ENCODE peak calls at places on chromosomes 2 and 18, in four cellular contexts. Z is neuronal stem cell, S is H1, C is IMR-90. V is an unnamed sample. For H3K36me3, the result is how much of the 10 kb centered on the place peaks cover.

GRCh38 chr2:122927217-122927616 is 1097.9 kb upstream of the CNTNAP5 start:
- DNase-seq in C (no peak), S (peak), Z (peak), V (no peak)

GRCh38 chr2:202314116-202314515 is 48.6 kb downstream of the NOP58 start:
- DNase-seq in Z (no peak), S (no peak), C (no peak), V (no peak)

GRCh38 chr2:168346725-168347477 is 99.5 kb upstream of the STK39 start:
- DNase-seq in C (peak), Z (peak), S (peak), V (peak)

GRCh38 chr2:176174382-176174834 is 14.1 kb upstream of the HOXD1 start:
- DNase-seq in C (no peak), Z (no peak), S (no peak), V (no peak)

GRCh38 chr2:196427996-196428634 is 211.4 kb upstream of the CCDC150 start:
- DNase-seq in C (no peak), S (no peak), Z (no peak), V (no peak)

GRCh38 chr2:241849616-241850543 is 8.8 kb downstream of the PDCD1 start:
- DNase-seq in S (no peak), Z (no peak), C (no peak), V (no peak)

GRCh38 chr2:20164061-20164733 is 60.7 kb downstream of the SDC1 start:
- DNase-seq in Z (no peak), C (no peak), S (no peak), V (no peak)

GRCh38 chr2:2942906-2943305 is 434.7 kb downstream of the EIPR1 start:
- DNase-seq in C (no peak), S (no peak), Z (no peak), V (no peak)

GRCh38 chr18:45657357-45658335 is 42.4 kb downstream of the SLC14A2 start:
- DNase-seq in C (peak), S (no peak), Z (no peak), V (no peak)

GRCh38 chr2:220533485-220533884 is 906.1 kb downstream of the SLC4A3 start:
- DNase-seq in Z (no peak), C (peak), S (no peak), V (peak)

GRCh38 chr2:99380376-99381010 is 43.3 kb downstream of the EIF5B start:
- DNase-seq in Z (no peak), C (no peak), S (no peak), V (no peak)

GRCh38 chr2:32289165-32290054 is 11.7 kb downstream of the YIPF4 start:
- DNase-seq in C (peak), S (no peak), Z (no peak), V (no peak)

GRCh38 chr2:26805241-26805676 is 19.4 kb downstream of the CENPA start:
- DNase-seq in Z (no peak), S (no peak), C (peak), V (no peak)

GRCh38 chr2:12658287-12658945 is 58.3 kb upstream of the TRIB2 start:
- DNase-seq in Z (no peak), C (no peak), S (no peak), V (no peak)

GRCh38 chr18:40925071-40925541 is 1029.9 kb upstream of the PIK3C3 start:
- DNase-seq in Z (no peak), C (no peak), S (no peak), V (no peak)

GRCh38 chr2:69126341-69126740 is 113.4 kb downstream of the ANTXR1 start:
- DNase-seq in C (no peak), S (no peak), Z (no peak), V (no peak)

GRCh38 chr2:55150834-55151233 is 81.3 kb downstream of the CLHC1 start:
- DNase-seq in C (no peak), Z (no peak), S (no peak), V (no peak)

GRCh38 chr18:23422751-23423418 is 30.2 kb upstream of the RIOK3 start:
- DNase-seq in C (peak), Z (no peak), S (no peak), V (peak)

GRCh38 chr2:234091432-234091879 is 41.0 kb downstream of the SPP2 start:
- DNase-seq in C (no peak), S (no peak), Z (no peak), V (no peak)

GRCh38 chr2:223970343-223971128 is 13.3 kb downstream of the MRPL44 start:
- DNase-seq in C (peak), S (no peak), Z (peak), V (peak)
- H3K14ac ChIP-seq in C (no peak), S (no peak), Z (no peak), V (no peak)

GRCh38 chr2:208294482-208295024 is 28.5 kb downstream of the PIKFYVE start:
- DNase-seq in C (no peak), S (no peak), Z (no peak), V (peak)
- H3K36me3 ChIP-seq in C (under half), S (under half), Z (under half), V (under half)

DNA sequence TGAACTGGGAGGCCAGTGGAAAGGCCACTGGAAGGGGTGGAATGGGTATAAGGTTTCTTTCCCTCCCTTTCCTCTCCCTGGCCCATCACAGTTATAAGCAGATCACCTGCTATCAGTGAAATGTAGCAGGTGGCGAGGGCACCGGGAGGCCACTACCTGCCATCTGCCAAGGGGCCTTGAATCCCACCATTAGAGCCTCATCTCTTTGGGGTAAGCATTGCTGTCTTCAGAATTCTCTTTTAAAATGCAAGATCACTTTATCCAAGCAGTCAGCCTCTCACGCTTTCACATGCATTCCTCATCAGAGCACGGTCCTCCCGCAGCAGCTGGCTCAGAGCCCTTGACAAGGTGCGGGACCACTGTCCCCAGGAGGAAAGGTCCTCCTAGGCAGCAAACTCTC is 268.5 kb downstream of the CELF4 start:
- DNase-seq in S (no peak), Z (no peak), C (no peak), V (no peak)
- H3K4me2 ChIP-seq in S (no peak), Z (no peak), C (no peak), V (no peak)

GRCh38 chr2:231674587-231675334 is 33.6 kb upstream of the PTMA start:
- DNase-seq in S (peak), Z (peak), C (peak), V (peak)
- H3K14ac ChIP-seq in S (no peak), Z (no peak), C (peak), V (peak)

GRCh38 chr2:73852020-73852419 is 23.3 kb downstream of the STAMBP start:
- DNase-seq in Z (no peak), S (no peak), C (peak), V (no peak)

GRCh38 chr2:73851274-73851673 is 22.5 kb downstream of the STAMBP start:
- DNase-seq in S (no peak), C (no peak), Z (no peak), V (no peak)

GRCh38 chr2:73859721-73860586 is 31.2 kb downstream of the STAMBP start:
- DNase-seq in C (peak), S (no peak), Z (no peak), V (peak)

GRCh38 chr2:73855526-73855925 is 26.8 kb downstream of the STAMBP start:
- DNase-seq in C (peak), Z (no peak), S (no peak), V (no peak)

DNA sequence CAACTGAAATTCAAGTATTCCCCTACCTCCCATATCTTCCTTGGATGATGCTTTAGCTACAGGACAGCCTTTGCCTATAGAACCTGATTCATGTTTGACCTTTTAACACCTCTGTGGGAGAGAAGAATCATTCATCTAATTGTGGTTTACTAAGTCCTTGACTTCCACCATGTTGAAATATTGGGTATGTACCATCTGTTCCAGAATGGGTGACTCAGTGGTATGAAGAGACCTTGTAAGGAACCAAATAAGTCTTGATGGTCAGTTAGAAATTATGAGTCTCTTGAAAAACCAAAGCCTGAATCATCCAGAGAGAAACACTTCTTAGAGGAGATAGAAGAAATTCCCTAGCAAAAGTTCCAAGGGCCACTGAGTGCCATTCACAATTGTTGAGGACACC is 27.5 kb downstream of the STAMBP start:
- DNase-seq in C (peak), Z (no peak), S (no peak), V (no peak)
- H3K36me3 ChIP-seq in C (under half), Z (under half), S (under half), V (under half)

DNA sequence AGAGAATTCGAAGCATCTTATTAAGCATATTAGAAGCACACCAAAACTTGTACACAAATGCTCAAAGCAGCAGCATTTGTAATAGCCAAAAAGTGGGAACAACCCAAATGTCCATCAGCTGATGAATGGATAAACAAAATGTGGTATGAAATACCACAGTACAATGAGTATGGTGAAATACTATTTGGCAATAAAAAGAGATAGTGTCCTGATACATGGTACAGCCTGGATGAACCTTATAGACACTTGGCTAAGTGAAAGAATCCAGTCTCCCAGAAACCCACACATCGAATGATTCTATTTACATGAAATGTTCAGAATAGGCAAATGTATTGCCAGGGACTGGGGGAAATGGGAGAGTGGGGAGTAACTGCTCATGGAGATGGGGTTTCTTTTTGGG is 3.0 kb downstream of the SPATA3 start:
- DNase-seq in S (no peak), C (no peak), Z (no peak), V (no peak)
- H3K4me2 ChIP-seq in S (no peak), C (no peak), Z (no peak), V (no peak)